ENCODE peak calls at places on chromosome 22, in ten cellular contexts. L, O, E, M, B, I, K, V, J and S are unnamed samples.

GRCh38 chr22:40524392-40525249 is 111.9 kb downstream of the MRTFA start:
- DNase-seq in E (no peak), J (no peak), I (peak), B (no peak), M (peak), V (peak), K (no peak), L (no peak), O (peak), S (no peak)

GRCh38 chr22:24583972-24584790 is 8.7 kb downstream of the LRRC75B start:
- DNase-seq in K (no peak), V (no peak), L (no peak), B (no peak), M (no peak), J (no peak), E (no peak), O (no peak), I (peak), S (no peak)

GRCh38 chr22:19710020-19710768 is 4.1 kb upstream of the SEPTIN5 start:
- DNase-seq in B (no peak), V (no peak), I (no peak), L (no peak), J (no peak), M (no peak), E (peak), O (no peak), K (peak), S (no peak)

GRCh38 chr22:37032134-37032534 is 12.6 kb downstream of the MPST start:
- DNase-seq in M (no peak), I (no peak), O (no peak), K (no peak), E (no peak), B (no peak), V (no peak), L (no peak), J (no peak), S (no peak)

GRCh38 chr22:36365020-36365411 is 22.8 kb downstream of the MYH9 start:
- DNase-seq in V (peak), L (no peak), M (no peak), J (no peak), E (peak), O (peak), B (peak), K (no peak), I (peak), S (peak)

GRCh38 chr22:37508431-37508963 is 10.7 kb downstream of the CARD10 start:
- DNase-seq in I (no peak), E (no peak), V (no peak), L (no peak), J (no peak), O (no peak), B (no peak), M (no peak), K (peak), S (no peak)

GRCh38 chr22:26800858-26801257 is 143.5 kb downstream of the MIAT start:
- DNase-seq in K (no peak), I (peak), E (no peak), O (no peak), J (no peak), B (peak), M (no peak), L (no peak), V (no peak), S (no peak)

GRCh38 chr22:28442951-28443876 is 236.4 kb downstream of the TTC28 start:
- DNase-seq in L (peak), E (peak), I (peak), M (peak), J (no peak), V (peak), O (peak), K (peak), B (no peak), S (peak)

GRCh38 chr22:45549739-45550138 is 47.1 kb downstream of the FBLN1 start:
- DNase-seq in L (no peak), K (no peak), B (no peak), O (no peak), E (no peak), J (no peak), V (peak), M (no peak), I (no peak), S (no peak)

GRCh38 chr22:11360632-11361031 is 4167.4 kb upstream of the OR11H1 start:
- DNase-seq in K (no peak), B (no peak), V (no peak), I (no peak), E (no peak), J (no peak), L (no peak), M (no peak), O (no peak), S (no peak)

GRCh38 chr22:26546282-26546681 is 34.0 kb upstream of the TFIP11 start:
- DNase-seq in B (no peak), V (no peak), E (no peak), L (no peak), M (no peak), I (no peak), O (no peak), J (no peak), K (peak), S (no peak)

GRCh38 chr22:20786536-20786979 is 12.6 kb downstream of the SERPIND1 start:
- DNase-seq in M (no peak), L (no peak), E (no peak), B (no peak), I (no peak), K (peak), J (no peak), O (no peak), V (no peak), S (no peak)

GRCh38 chr22:20130739-20131592 is 638 bp upstream of the ZDHHC8 start:
- DNase-seq in B (peak), K (peak), J (peak), I (peak), L (peak), M (no peak), O (peak), V (peak), E (peak), S (peak)

GRCh38 chr22:37971475-37972434 is 12.6 kb downstream of the SOX10 start:
- DNase-seq in L (no peak), V (no peak), E (no peak), J (no peak), M (no peak), I (no peak), B (no peak), O (no peak), K (no peak), S (no peak)

GRCh38 chr22:48070083-48070482 is 1307.6 kb downstream of the TBC1D22A start:
- DNase-seq in B (no peak), I (no peak), O (no peak), K (no peak), L (no peak), M (no peak), E (no peak), V (no peak), J (no peak), S (no peak)

GRCh38 chr22:24430431-24431308 is 3.3 kb downstream of the ADORA2A start:
- DNase-seq in I (no peak), L (no peak), E (no peak), O (no peak), M (no peak), J (no peak), B (no peak), V (no peak), K (peak), S (no peak)

GRCh38 chr22:33404723-33405122 is 346.5 kb upstream of the SYN3 start:
- DNase-seq in V (no peak), M (no peak), J (no peak), K (no peak), I (no peak), O (no peak), B (no peak), E (no peak), L (no peak), S (no peak)
- TF ChIP-seq CTCF in V (no peak), M (no peak), J (no peak), K (no peak), I (no peak), O (no peak), B (no peak), E (no peak), L (no peak), S (no peak)

DNA sequence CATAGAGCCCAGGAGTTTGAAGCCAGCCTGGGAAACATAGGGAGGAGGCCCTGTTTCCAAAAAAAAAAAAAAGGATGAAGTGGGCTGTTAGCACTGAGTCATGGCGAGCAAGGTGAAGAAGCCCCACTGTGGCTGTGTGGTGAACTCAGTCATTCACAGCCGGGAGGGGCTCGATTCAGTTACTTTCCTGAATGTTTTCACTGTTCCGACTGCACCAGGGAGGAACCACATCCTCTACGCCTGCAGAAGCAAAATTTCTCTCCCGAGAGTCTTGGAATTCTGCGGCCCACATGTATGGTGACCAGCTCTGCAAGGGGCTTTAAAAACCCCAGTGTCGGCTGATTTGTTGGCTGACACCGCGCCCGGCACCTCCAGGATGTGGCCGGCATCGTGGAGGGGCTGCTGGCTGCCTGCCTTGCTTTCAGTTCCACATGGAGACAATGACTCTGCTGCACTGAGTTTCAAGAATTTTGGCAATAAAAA is 27.8 kb upstream of the GRAMD4 start:
- DNase-seq in L (no peak), O (peak), B (peak), E (no peak), V (peak), K (peak), J (no peak), M (peak), I (peak), S (peak)
- H3K4me3 ChIP-seq in L (no peak), O (peak), B (peak), E (no peak), V (peak), K (peak), J (peak), M (peak), I (peak), S (peak)

GRCh38 chr22:46833228-46833627 is 70.8 kb downstream of the TBC1D22A start:
- DNase-seq in J (no peak), K (no peak), M (peak), B (no peak), L (no peak), I (peak), E (no peak), V (no peak), O (no peak), S (peak)
- TF ChIP-seq CTCF in J (no peak), K (peak), M (peak), B (peak), L (no peak), I (peak), E (no peak), V (no peak), O (peak), S (peak)

GRCh38 chr22:39405346-39406085 is 5.9 kb downstream of the TAB1 start:
- DNase-seq in I (peak), V (peak), K (no peak), E (peak), L (no peak), B (no peak), J (no peak), M (no peak), O (peak), S (peak)
- H3K4me3 ChIP-seq in I (peak), V (peak), K (peak), E (peak), L (no peak), B (peak), J (no peak), M (no peak), O (peak), S (peak)

DNA sequence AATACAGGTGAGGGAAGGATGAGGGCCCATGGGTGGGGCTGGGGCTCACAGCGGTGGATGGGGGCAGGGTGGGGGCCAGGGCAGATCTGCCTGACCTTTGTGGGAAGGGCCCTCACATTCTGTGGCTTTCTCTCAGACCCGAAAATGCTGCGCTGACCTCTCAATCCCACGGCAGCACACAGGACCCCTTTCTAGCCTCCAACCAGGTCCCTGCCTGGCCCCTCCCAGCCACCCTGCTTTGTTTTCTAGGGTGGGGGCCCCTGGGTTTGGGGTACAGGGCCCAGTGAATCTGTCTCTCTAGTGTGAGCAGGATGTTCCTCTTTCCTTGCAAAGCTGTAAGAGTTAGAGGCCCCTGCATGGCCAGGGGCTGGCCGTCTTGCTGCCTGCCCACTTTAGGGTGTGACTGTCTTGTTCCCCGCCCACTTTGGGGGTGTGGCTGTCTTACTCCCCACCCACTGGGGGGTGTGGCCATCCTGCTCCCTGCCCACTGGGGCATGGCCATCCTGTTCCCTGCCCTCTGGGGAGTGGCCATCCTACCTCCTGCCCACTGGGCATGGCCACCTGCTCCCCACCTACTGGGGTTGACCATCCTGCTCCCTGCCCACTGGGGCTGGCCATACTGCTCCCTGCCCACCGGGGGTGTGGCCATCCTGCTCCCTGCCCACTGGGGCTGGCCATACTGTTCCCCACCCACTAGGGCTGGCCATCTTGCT is 11.5 kb downstream of the PARVG start:
- DNase-seq in O (no peak), E (no peak), B (no peak), L (no peak), I (no peak), J (no peak), K (no peak), M (peak), V (no peak), S (no peak)
- TF ChIP-seq CTCF in O (no peak), E (no peak), B (no peak), L (no peak), I (no peak), J (no peak), K (no peak), M (no peak), V (no peak), S (no peak)

GRCh38 chr22:49787861-49788260 is 39.8 kb downstream of the BRD1 start:
- DNase-seq in E (no peak), J (no peak), I (no peak), M (no peak), V (no peak), B (no peak), L (no peak), O (no peak), K (no peak), S (no peak)

GRCh38 chr22:49788492-49788891 is 39.2 kb downstream of the BRD1 start:
- DNase-seq in E (peak), L (peak), O (peak), V (peak), M (no peak), K (peak), I (peak), B (no peak), J (no peak), S (no peak)

GRCh38 chr22:49791682-49792081 is 36.0 kb downstream of the BRD1 start:
- DNase-seq in M (no peak), J (no peak), L (no peak), E (no peak), B (no peak), I (no peak), K (no peak), V (no peak), O (no peak), S (no peak)

GRCh38 chr22:49790912-49791311 is 36.8 kb downstream of the BRD1 start:
- DNase-seq in V (peak), I (peak), B (no peak), E (no peak), K (no peak), L (no peak), J (no peak), M (no peak), O (peak), S (no peak)

GRCh38 chr22:49789289-49790141 is 38.2 kb downstream of the BRD1 start:
- DNase-seq in V (peak), K (peak), B (no peak), I (peak), O (peak), M (no peak), E (peak), J (no peak), L (no peak), S (no peak)
- H3K4me3 ChIP-seq in V (no peak), K (peak), B (no peak), I (no peak), O (no peak), M (no peak), E (no peak), J (peak), L (no peak), S (no peak)